ENCODE peak calls at places on chromosomes 3 and 15, in seven cellular contexts. J is MM.1S, E is aorta, Q is transverse colon, T is fibroblast of lung, B is psoas muscle, U is H9. I is an unnamed sample. For H3K4me1, the result is how much of the 10 kb centered on the place peaks cover.

GRCh38 chr15:92981333-92981732 is 81.2 kb downstream of the CHD2 start:
- DNase-seq in J (no peak), E (no peak), Q (no peak), T (peak), B (no peak), U (no peak), I (no peak)

GRCh38 chr3:89859738-89860137 is 752.3 kb downstream of the EPHA3 start:
- DNase-seq in J (no peak), E (no peak), Q (no peak), T (no peak), B (no peak), U (no peak), I (no peak)

GRCh38 chr3:16181361-16181760 is 6.9 kb downstream of the GALNT15 start:
- DNase-seq in J (no peak), E (no peak), Q (peak), T (no peak), B (peak), U (no peak), I (peak)

GRCh38 chr3:190302209-190302885 is 19.9 kb downstream of the CLDN1 start:
- DNase-seq in J (no peak), E (no peak), Q (no peak), T (no peak), B (no peak), U (no peak), I (no peak)

GRCh38 chr3:191737742-191738141 is 276.8 kb downstream of the PYDC2 start:
- DNase-seq in J (no peak), E (no peak), Q (no peak), T (no peak), B (no peak), U (no peak), I (no peak)

GRCh38 chr3:40550168-40550567 is 25.4 kb downstream of the ZNF621 start:
- DNase-seq in J (no peak), E (no peak), Q (no peak), T (no peak), B (no peak), U (no peak), I (no peak)

GRCh38 chr3:131401978-131402377 is 20.4 kb downstream of the NUDT16 start:
- DNase-seq in J (no peak), E (no peak), Q (no peak), T (no peak), B (no peak), U (no peak), I (no peak)

GRCh38 chr3:69082805-69083204 is 1.9 kb upstream of the ARL6IP5 start:
- DNase-seq in J (peak), E (no peak), Q (peak), T (peak), B (no peak), U (no peak), I (no peak)

GRCh38 chr15:85496551-85497545 is 116.4 kb downstream of the AKAP13 start:
- DNase-seq in J (no peak), E (no peak), Q (no peak), T (no peak), B (no peak), U (no peak), I (no peak)

GRCh38 chr3:69892706-69893105 is 106.8 kb upstream of the SAMMSON start:
- DNase-seq in J (no peak), E (no peak), Q (no peak), T (no peak), B (no peak), U (no peak), I (no peak)

GRCh38 chr15:63506537-63507035 is 2.2 kb downstream of the USP3 start:
- DNase-seq in J (no peak), E (no peak), Q (no peak), T (peak), B (no peak), U (no peak), I (no peak)

GRCh38 chr3:187616307-187616939 is 53.8 kb downstream of the SST start:
- DNase-seq in J (peak), E (no peak), Q (peak), T (peak), B (no peak), U (peak), I (no peak)

GRCh38 chr3:141996437-141996836 is 120.0 kb downstream of the ATP1B3 start:
- DNase-seq in J (no peak), E (no peak), Q (no peak), T (peak), B (no peak), U (no peak), I (no peak)

GRCh38 chr3:46208167-46208704 is at the start of gene CCR1:
- DNase-seq in J (peak), E (no peak), Q (peak), T (peak), B (peak), U (peak), I (no peak)

GRCh38 chr3:197730200-197730599 is 6.5 kb downstream of the RUBCN start:
- DNase-seq in J (peak), E (no peak), Q (no peak), T (peak), B (no peak), U (no peak), I (no peak)

GRCh38 chr3:49602877-49603411 is 48.7 kb downstream of the BSN start:
- DNase-seq in J (no peak), E (no peak), Q (no peak), T (no peak), B (no peak), U (no peak), I (no peak)

GRCh38 chr3:29245441-29245840 is 35.4 kb upstream of the RBMS3 start:
- DNase-seq in J (no peak), E (no peak), Q (no peak), T (no peak), B (no peak), U (no peak), I (no peak)

GRCh38 chr3:9887478-9887877 is 2.9 kb upstream of the JAGN1 start:
- DNase-seq in J (no peak), E (no peak), Q (no peak), T (no peak), B (no peak), U (no peak), I (no peak)

GRCh38 chr15:35481992-35482391 is 64.0 kb downstream of the DPH6 start:
- DNase-seq in J (no peak), E (no peak), Q (no peak), T (peak), B (no peak), U (peak), I (no peak)

GRCh38 chr15:62455441-62455921 is 290.4 kb upstream of the C2CD4B start:
- DNase-seq in J (no peak), E (no peak), Q (no peak), T (peak), B (no peak), U (no peak), I (no peak)

GRCh38 chr3:172040976-172041963 is 1.9 kb downstream of the FNDC3B start:
- DNase-seq in J (no peak), E (no peak), Q (peak), T (peak), B (no peak), U (no peak), I (no peak)

GRCh38 chr3:128392021-128392420 is 74.7 kb downstream of the DNAJB8 start:
- DNase-seq in J (no peak), E (no peak), Q (no peak), T (no peak), B (no peak), U (no peak), I (no peak)

GRCh38 chr3:133991637-133992036 is 38.1 kb downstream of the SLCO2A1 start:
- DNase-seq in J (peak), E (peak), Q (no peak), T (peak), B (no peak), U (peak), I (no peak)

GRCh38 chr3:76554717-76555116 is 485.2 kb upstream of the ROBO2 start:
- DNase-seq in J (no peak), E (no peak), Q (no peak), T (peak), B (no peak), U (no peak), I (no peak)

GRCh38 chr3:197959500-197959890 is 522 bp upstream of the LMLN start:
- DNase-seq in J (no peak), E (no peak), Q (no peak), T (no peak), B (no peak), U (no peak), I (no peak)

GRCh38 chr3:162295323-162295983 is 798.8 kb downstream of the OTOL1 start:
- DNase-seq in J (no peak), E (no peak), Q (no peak), T (peak), B (no peak), U (no peak), I (no peak)

GRCh38 chr15:56537881-56538280 is 72.9 kb upstream of the MNS1 start:
- DNase-seq in J (peak), E (peak), Q (peak), T (peak), B (peak), U (no peak), I (no peak)
- H3K4me1 ChIP-seq in J (under half), E (under half), Q (under half), T (under half), B (under half), U (under half), I (under half)

GRCh38 chr3:115663414-115663813 is 40.1 kb downstream of the GAP43 start:
- DNase-seq in J (no peak), E (no peak), Q (no peak), T (no peak), B (no peak), U (no peak), I (no peak)
- H3K4me1 ChIP-seq in J (under half), E (under half), Q (under half), T (under half), B (under half), U (under half), I (under half)

DNA sequence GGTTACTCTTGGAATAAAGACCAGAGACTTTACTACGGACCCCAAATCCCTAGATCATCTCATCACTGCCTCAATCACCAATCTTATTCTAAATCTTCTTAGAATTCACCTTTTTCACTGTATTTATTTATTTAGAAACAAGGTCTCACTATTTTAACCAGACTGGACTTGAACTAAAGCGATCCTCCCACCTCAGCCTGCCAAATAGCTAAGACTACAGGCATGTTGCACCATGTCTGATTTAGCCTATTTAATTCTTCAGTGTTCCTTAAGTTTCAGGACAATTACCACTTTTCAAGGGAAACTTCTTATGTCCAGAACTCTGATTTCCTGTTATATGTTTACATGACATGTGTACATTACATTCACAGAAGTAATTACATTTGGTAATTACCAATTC is 238.0 kb upstream of the COL8A1 start:
- DNase-seq in J (no peak), E (no peak), Q (no peak), T (no peak), B (no peak), U (no peak), I (no peak)
- H3K4me1 ChIP-seq in J (under half), E (under half), Q (under half), T (under half), B (under half), U (under half), I (under half)

GRCh38 chr3:12336099-12336498 is 47.2 kb downstream of the PPARG start:
- DNase-seq in J (no peak), E (no peak), Q (no peak), T (peak), B (no peak), U (no peak), I (no peak)

GRCh38 chr3:12342151-12342550 is 53.3 kb downstream of the PPARG start:
- DNase-seq in J (no peak), E (no peak), Q (no peak), T (no peak), B (no peak), U (no peak), I (no peak)

GRCh38 chr3:12339701-12340480 is 51.0 kb downstream of the PPARG start:
- DNase-seq in J (no peak), E (no peak), Q (no peak), T (no peak), B (no peak), U (no peak), I (no peak)

GRCh38 chr3:12340506-12340905 is 51.6 kb downstream of the PPARG start:
- DNase-seq in J (no peak), E (no peak), Q (no peak), T (no peak), B (no peak), U (no peak), I (no peak)

DNA sequence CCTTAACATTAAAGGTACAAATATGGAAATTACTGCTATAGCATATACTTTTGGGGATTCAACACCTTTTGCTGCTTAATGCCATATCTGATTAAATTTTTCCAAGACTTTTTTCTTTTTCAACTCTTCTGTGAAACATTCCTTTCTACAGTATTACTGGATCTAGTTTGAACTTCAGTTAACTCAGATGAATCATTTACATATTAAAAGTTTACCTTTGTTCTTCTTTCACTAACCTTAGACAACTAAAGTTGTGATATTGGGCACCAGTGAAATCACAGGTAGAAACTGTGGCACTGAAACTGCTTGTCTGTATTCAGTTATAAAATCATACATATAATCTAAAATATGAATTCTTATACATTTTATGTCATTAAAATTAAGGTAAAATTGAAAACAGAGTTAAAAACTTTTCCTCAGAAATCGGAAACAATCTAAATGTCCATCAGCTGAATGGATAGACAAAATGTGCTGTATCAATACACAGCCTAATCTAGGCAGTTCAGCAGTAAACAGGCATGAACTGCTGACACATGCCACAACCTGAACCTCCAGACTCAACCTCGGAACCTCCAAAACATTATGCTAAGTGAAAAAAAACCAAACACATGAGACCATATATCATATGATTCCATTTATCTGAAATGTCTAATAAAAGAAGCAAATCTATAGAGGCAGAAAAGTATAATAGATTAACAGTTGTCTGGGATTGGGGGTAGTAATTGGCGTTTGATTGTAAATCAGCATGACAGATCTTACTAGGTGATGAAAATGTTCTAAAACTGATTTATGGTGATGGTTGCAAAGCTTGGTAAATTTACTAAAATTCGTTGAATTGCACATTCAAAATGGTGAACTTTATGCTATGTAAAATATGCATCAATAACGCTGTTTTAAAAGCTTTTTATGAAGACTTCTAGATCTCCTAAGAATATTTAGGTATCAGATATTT is 50.0 kb downstream of the PPARG start:
- DNase-seq in J (no peak), E (no peak), Q (no peak), T (no peak), B (no peak), U (no peak), I (no peak)
- H3K4me1 ChIP-seq in J (under half), E (under half), Q (under half), T (under half), B (under half), U (under half), I (under half)

DNA sequence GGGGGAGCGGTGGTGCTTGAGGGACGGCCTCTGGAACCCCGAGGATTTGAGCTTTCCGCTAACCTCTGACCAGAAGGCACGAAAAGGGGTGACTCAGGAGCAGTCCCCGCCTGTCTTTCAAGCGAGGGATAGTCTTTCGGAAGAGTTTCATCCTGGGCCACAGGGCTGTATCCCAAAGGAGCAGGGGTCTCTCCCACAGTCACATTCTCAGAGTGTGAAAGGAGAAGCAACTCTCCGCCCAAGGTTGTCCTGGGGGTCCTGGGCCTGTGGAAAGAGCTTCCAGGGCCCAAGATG is 1.4 kb upstream of the DUSP7 start:
- DNase-seq in J (no peak), E (no peak), Q (no peak), T (no peak), B (no peak), U (no peak), I (no peak)
- H3K4me1 ChIP-seq in J (under half), E (under half), Q (under half), T (under half), B (under half), U (under half), I (half or more)

I was measured in suprapubic skin.